ENCODE peak calls at places on chromosomes 6 and 20, in six cellular contexts. E is cardiac fibroblast; H is NB4; L is MCF 10A; D is A673; I is CD8-positive, alpha-beta T cell. A is an unnamed sample.

GRCh38 chr6:156905801-156906200 is 128.6 kb downstream of the ARID1B start:
- DNase-seq in E (no peak), H (no peak), L (no peak), D (no peak), I (no peak), A (no peak)

GRCh38 chr6:93418113-93418447 is 1.3 kb downstream of the EPHA7 start:
- DNase-seq in E (peak), H (no peak), L (no peak), D (peak), I (no peak), A (no peak)

GRCh38 chr6:159062564-159062945 is 17.8 kb upstream of the TAGAP start:
- DNase-seq in E (no peak), H (peak), L (no peak), D (no peak), I (no peak), A (no peak)

GRCh38 chr6:121603486-121603885 is 168.0 kb downstream of the GJA1 start:
- DNase-seq in E (no peak), H (no peak), L (no peak), D (no peak), I (no peak), A (no peak)

GRCh38 chr6:124963416-124964083 is 1.3 kb downstream of the RNF217 start:
- DNase-seq in E (peak), H (no peak), L (peak), D (peak), I (no peak), A (no peak)

GRCh38 chr6:95410168-95410567 is 167.2 kb upstream of the MANEA start:
- DNase-seq in E (no peak), H (no peak), L (no peak), D (no peak), I (no peak), A (no peak)

GRCh38 chr6:69398729-69399128 is 398.1 kb downstream of the LMBRD1 start:
- DNase-seq in E (no peak), H (no peak), L (no peak), D (peak), I (no peak), A (no peak)

GRCh38 chr20:44583179-44583578 is 800 bp downstream of the PKIG start:
- DNase-seq in E (no peak), H (no peak), L (no peak), D (no peak), I (no peak), A (no peak)

GRCh38 chr20:18724077-18724476 is 89.5 kb upstream of the SCP2D1 start:
- DNase-seq in E (no peak), H (no peak), L (no peak), D (no peak), I (no peak), A (no peak)

GRCh38 chr6:108689279-108690161 is 128.8 kb downstream of the FOXO3 start:
- DNase-seq in E (peak), H (peak), L (peak), D (no peak), I (no peak), A (no peak)

GRCh38 chr6:24933868-24934401 is 1.8 kb downstream of the RIPOR2 start:
- DNase-seq in E (no peak), H (peak), L (peak), D (peak), I (no peak), A (no peak)

GRCh38 chr20:34365765-34366213 is 2.7 kb downstream of the ITCH start:
- DNase-seq in E (no peak), H (peak), L (no peak), D (no peak), I (no peak), A (no peak)
- TF ChIP-seq CTCF in E (no peak), H (no peak), L (no peak), D (no peak), I (no peak), A (no peak)

GRCh38 chr20:46438156-46438750 is 31.8 kb upstream of the ELMO2 start:
- DNase-seq in E (peak), H (peak), L (peak), D (peak), I (no peak), A (no peak)
- TF ChIP-seq CTCF in E (peak), H (peak), L (peak), D (peak), I (no peak), A (peak)

GRCh38 chr20:577167-577791 is 32.8 kb downstream of the TCF15 start:
- DNase-seq in E (peak), H (peak), L (peak), D (peak), I (no peak), A (no peak)
- TF ChIP-seq CTCF in E (peak), H (peak), L (no peak), D (peak), I (no peak), A (peak)

GRCh38 chr20:48984575-48985219 is 61.4 kb upstream of the CSE1L start:
- DNase-seq in E (no peak), H (no peak), L (no peak), D (no peak), I (no peak), A (no peak)

GRCh38 chr20:48983423-48984400 is 62.2 kb downstream of the ARFGEF2 start:
- DNase-seq in E (peak), H (no peak), L (peak), D (peak), I (no peak), A (no peak)

GRCh38 chr20:48990467-48990866 is 55.6 kb upstream of the CSE1L start:
- DNase-seq in E (no peak), H (no peak), L (no peak), D (no peak), I (no peak), A (no peak)

GRCh38 chr20:48986899-48987298 is 59.2 kb upstream of the CSE1L start:
- DNase-seq in E (no peak), H (peak), L (peak), D (peak), I (no peak), A (no peak)
- TF ChIP-seq CTCF in E (peak), H (peak), L (peak), D (peak), I (no peak), A (peak)

DNA sequence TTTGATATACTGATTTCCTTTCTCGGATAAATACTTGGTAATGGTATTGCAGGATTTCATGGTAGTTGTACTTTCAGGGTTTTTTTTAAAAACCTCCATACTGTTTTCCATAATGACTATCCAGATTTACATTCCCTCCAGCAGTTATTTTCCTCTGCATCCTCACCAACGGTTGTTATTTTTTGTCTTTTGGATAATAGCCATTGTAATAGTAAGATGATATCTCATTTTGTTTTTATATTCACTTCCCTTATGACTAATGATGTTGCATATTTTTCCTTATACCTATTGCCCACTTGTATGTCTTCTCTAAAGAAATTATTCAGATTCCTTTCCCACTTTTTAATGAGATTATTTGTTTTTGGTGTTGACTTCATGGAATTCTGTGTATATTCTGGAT is 231.0 kb downstream of the MEI4 start:
- DNase-seq in E (no peak), H (no peak), L (peak), D (no peak), I (no peak), A (no peak)
- TF ChIP-seq CTCF in E (no peak), H (no peak), L (no peak), D (no peak), I (no peak), A (no peak)

DNA sequence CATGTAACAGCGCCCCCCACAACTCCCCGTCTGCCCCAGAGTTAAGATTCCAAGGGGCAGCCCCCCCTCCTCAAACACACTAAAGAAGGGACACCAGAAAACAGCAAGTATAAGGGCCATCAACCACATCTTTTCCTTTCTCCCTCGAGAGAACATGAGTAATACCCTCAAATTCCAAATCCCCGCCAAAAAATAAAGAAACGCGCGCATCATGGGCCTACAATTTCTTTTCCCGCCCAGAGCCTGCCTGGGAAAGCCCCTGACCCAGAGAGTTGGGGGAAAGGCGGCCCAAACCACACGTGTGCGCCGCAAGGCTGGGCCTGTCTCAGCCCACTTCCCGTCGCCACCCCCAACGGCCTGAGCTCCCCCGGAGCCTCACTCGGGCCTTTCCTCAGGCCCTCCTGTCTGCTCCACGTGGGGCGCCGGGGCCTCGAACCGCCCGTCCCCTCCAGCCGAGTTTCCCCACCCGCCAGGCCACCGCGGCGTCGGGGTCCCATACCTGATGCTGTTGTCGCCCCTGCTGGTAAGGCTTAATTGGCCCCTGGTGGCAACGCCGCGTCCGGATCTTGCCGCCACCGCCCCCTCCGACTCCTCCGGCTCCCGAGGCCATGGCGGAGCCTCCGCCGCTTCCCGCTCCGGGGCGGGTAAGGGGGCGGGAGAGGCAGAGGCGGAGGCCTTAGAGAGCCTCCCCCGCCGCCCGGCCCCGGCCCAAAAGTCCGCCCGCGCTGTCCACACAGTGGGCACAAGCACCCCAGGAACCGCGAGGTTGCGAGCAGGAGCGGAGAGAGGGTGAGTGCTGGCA is 746 bp downstream of the NUP153 start:
- DNase-seq in E (peak), H (peak), L (peak), D (peak), I (peak), A (peak)
- TF ChIP-seq CTCF in E (no peak), H (peak), L (no peak), D (no peak), I (no peak), A (peak)

DNA sequence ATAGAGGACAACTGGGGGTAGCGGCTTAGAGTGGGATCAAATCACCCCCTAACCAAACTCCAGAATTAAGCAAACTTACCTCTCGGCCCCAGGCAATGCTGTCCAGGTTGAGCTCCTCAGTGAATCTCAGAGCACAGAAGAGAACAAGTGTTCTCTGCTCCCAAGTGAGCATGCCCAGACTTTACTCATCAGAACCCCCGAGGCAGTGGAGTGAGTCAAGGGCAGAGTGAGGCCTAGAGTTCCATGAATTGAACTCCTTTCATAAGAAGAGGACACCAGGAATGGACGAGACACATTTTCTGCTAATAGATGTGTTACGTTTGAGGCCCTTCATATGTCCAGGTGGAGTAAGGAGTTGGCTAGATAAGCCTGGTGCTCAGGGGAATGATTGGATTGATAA is 134.0 kb upstream of the DTNBP1 start:
- DNase-seq in E (no peak), H (no peak), L (peak), D (no peak), I (no peak), A (no peak)
- TF ChIP-seq CTCF in E (no peak), H (no peak), L (no peak), D (no peak), I (no peak), A (no peak)

GRCh38 chr20:61559706-61560315 is 307.8 kb downstream of the CDH4 start:
- DNase-seq in E (no peak), H (no peak), L (no peak), D (no peak), I (no peak), A (no peak)

GRCh38 chr20:61558726-61559125 is 306.7 kb downstream of the CDH4 start:
- DNase-seq in E (no peak), H (no peak), L (no peak), D (no peak), I (no peak), A (no peak)

GRCh38 chr20:61562897-61563504 is 310.9 kb downstream of the CDH4 start:
- DNase-seq in E (no peak), H (no peak), L (no peak), D (no peak), I (no peak), A (no peak)

GRCh38 chr20:61561111-61561830 is 309.2 kb downstream of the CDH4 start:
- DNase-seq in E (no peak), H (no peak), L (no peak), D (no peak), I (no peak), A (no peak)

DNA sequence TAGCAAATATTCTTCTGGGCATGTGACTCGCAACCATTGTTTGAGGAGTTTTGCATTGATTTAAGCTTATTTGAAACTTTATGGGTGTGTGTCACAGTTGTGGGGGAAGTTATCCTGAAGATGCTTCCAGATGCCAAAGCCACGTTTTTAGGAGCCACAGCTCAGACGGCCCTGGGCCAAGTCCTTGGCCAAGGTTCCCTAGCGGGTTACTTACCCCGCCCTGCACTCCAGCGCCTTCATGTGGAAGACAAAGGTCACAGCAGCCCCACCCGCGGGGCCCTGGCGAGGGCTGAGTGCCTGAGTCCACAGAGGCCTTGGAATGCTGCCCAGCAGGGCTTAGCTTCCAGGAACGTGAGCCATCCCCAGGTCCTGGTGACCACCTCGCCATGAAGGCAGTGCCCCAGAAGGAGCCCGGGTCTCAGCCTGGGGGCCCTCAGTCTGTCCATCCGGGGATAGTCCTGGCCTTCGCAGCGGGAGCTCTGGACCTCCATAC is 308.3 kb downstream of the CDH4 start:
- DNase-seq in E (peak), H (no peak), L (peak), D (peak), I (no peak), A (no peak)
- TF ChIP-seq CTCF in E (peak), H (no peak), L (peak), D (no peak), I (no peak), A (no peak)

GRCh38 chr6:118968416-118968815 is 33.5 kb upstream of the MCM9 start:
- DNase-seq in E (peak), H (peak), L (peak), D (peak), I (no peak), A (no peak)
- TF ChIP-seq CTCF in E (no peak), H (no peak), L (peak), D (peak), I (no peak), A (peak)

GRCh38 chr6:96542702-96543101 is 20.2 kb upstream of the FHL5 start:
- DNase-seq in E (peak), H (no peak), L (no peak), D (peak), I (no peak), A (no peak)
- TF ChIP-seq CTCF in E (peak), H (no peak), L (no peak), D (peak), I (peak), A (peak)